ENCODE peak calls at places on chromosomes 4 and X, in four cellular contexts. One of them, this sample, is unnamed.
A peak's percentile ranks its signal among the peaks of the same experiment; 100 is the strongest.

GRCh38 chr4:40562208-40562607 is 67.5 kb downstream of the RBM47 start:
- DNase-seq in IMR-90: no peak
- DNase-seq in K562: no peak
- DNase-seq in H1: no peak
- DNase-seq in this sample: no peak

GRCh38 chrX:110317079-110317819 is 636 bp downstream of the AMMECR1 start:
- DNase-seq in IMR-90: no peak
- DNase-seq in K562: no peak
- DNase-seq in H1: no peak
- DNase-seq in this sample: peak; percentile 28

GRCh38 chr4:124713213-124713592 is 671 bp upstream of the ANKRD50 start:
- DNase-seq in IMR-90: peak; percentile 79
- DNase-seq in K562: peak; percentile 68
- DNase-seq in H1: peak; percentile 33
- DNase-seq in this sample: peak; percentile 63

GRCh38 chr4:72975488-72975784 is 94.1 kb downstream of the COX18 start:
- DNase-seq in IMR-90: peak; percentile 44
- DNase-seq in K562: no peak
- DNase-seq in H1: no peak
- DNase-seq in this sample: no peak

GRCh38 chr4:185726931-185727330 is 85.1 kb downstream of the SORBS2 start:
- DNase-seq in IMR-90: no peak
- DNase-seq in K562: no peak
- DNase-seq in H1: no peak
- DNase-seq in this sample: no peak

GRCh38 chr4:93174598-93174997 is 654.0 kb upstream of the ATOH1 start:
- DNase-seq in IMR-90: no peak
- DNase-seq in K562: no peak
- DNase-seq in H1: no peak
- DNase-seq in this sample: no peak

GRCh38 chr4:10045481-10045880 is 24.2 kb upstream of the SLC2A9 start:
- DNase-seq in IMR-90: peak; percentile 20
- DNase-seq in K562: no peak
- DNase-seq in H1: no peak
- DNase-seq in this sample: peak; percentile 60

GRCh38 chrX:3757510-3758025 is 44.1 kb upstream of the PRKX start:
- DNase-seq in IMR-90: no peak
- DNase-seq in K562: no peak
- DNase-seq in H1: no peak
- DNase-seq in this sample: no peak

GRCh38 chrX:11781734-11782370 is 23.8 kb downstream of the MSL3 start:
- DNase-seq in IMR-90: no peak
- DNase-seq in K562: no peak
- DNase-seq in H1: no peak
- DNase-seq in this sample: no peak

GRCh38 chr4:42655921-42656735 is 777 bp downstream of the ATP8A1 start:
- DNase-seq in IMR-90: no peak
- DNase-seq in K562: no peak
- DNase-seq in H1: no peak
- DNase-seq in this sample: no peak

GRCh38 chrX:15269618-15270521 is at the start of gene ASB9:
- DNase-seq in IMR-90: peak; percentile 34
- DNase-seq in K562: no peak
- DNase-seq in H1: no peak
- DNase-seq in this sample: peak; percentile 81

GRCh38 chrX:82721891-82722290 is 786.2 kb upstream of the POU3F4 start:
- DNase-seq in IMR-90: no peak
- DNase-seq in K562: no peak
- DNase-seq in H1: no peak
- DNase-seq in this sample: no peak

GRCh38 chr4:177367336-177367735 is 57.7 kb downstream of the NEIL3 start:
- DNase-seq in IMR-90: peak; percentile 52
- DNase-seq in K562: no peak
- DNase-seq in H1: no peak
- DNase-seq in this sample: peak; percentile 12

GRCh38 chr4:185820119-185821028 is 8.4 kb upstream of the SORBS2 start:
- DNase-seq in IMR-90: no peak
- DNase-seq in K562: no peak
- DNase-seq in H1: no peak
- DNase-seq in this sample: no peak

GRCh38 chrX:150372280-150372679 is 9.2 kb downstream of the MAMLD1 start:
- DNase-seq in IMR-90: no peak
- DNase-seq in K562: no peak
- DNase-seq in H1: no peak
- DNase-seq in this sample: no peak

GRCh38 chr4:80362578-80363181 is 27.1 kb downstream of the CFAP299 start:
- DNase-seq in IMR-90: peak; percentile 51
- DNase-seq in K562: no peak
- DNase-seq in H1: no peak
- DNase-seq in this sample: peak; percentile 19

GRCh38 chr4:57943672-57944071 is 833.5 kb upstream of the IGFBP7 start:
- DNase-seq in IMR-90: no peak
- DNase-seq in K562: no peak
- DNase-seq in H1: no peak
- DNase-seq in this sample: peak; percentile 1

GRCh38 chr4:155353923-155354540 is 22.7 kb downstream of the MAP9 start:
- DNase-seq in IMR-90: peak; percentile 46
- DNase-seq in K562: peak; percentile 22
- DNase-seq in H1: no peak
- DNase-seq in this sample: peak; percentile 14

GRCh38 chrX:135384161-135384836 is 37.4 kb upstream of the SMIM10L2A start:
- DNase-seq in IMR-90: no peak
- DNase-seq in K562: no peak
- DNase-seq in H1: no peak
- DNase-seq in this sample: no peak

GRCh38 chr4:8849266-8850073 is 22.2 kb downstream of the HMX1 start:
- DNase-seq in IMR-90: no peak
- DNase-seq in K562: no peak
- DNase-seq in H1: no peak
- DNase-seq in this sample: no peak

GRCh38 chr4:162506253-162506652 is 342.5 kb upstream of the FSTL5 start:
- DNase-seq in IMR-90: no peak
- DNase-seq in K562: no peak
- DNase-seq in H1: no peak
- DNase-seq in this sample: no peak

GRCh38 chrX:101550362-101550761 is at the start of gene ARMCX1:
- DNase-seq in IMR-90: peak; percentile 74
- DNase-seq in K562: no peak
- DNase-seq in H1: peak; percentile 23
- DNase-seq in this sample: peak; percentile 11

GRCh38 chr4:126899382-126899801 is 733.4 kb upstream of the INTU start:
- DNase-seq in IMR-90: peak; percentile 94
- DNase-seq in K562: no peak
- DNase-seq in H1: no peak
- DNase-seq in this sample: peak; percentile 1

GRCh38 chr4:16939178-16939577 is 40.7 kb upstream of the LDB2 start:
- DNase-seq in IMR-90: no peak
- DNase-seq in K562: no peak
- DNase-seq in H1: no peak
- DNase-seq in this sample: no peak

GRCh38 chr4:96352051-96352517 is 512.2 kb downstream of the PDHA2 start:
- DNase-seq in IMR-90: no peak
- DNase-seq in K562: no peak
- DNase-seq in H1: no peak
- DNase-seq in this sample: no peak

GRCh38 chr4:104966349-104967033 is 180.2 kb upstream of the TET2 start:
- DNase-seq in IMR-90: no peak
- DNase-seq in K562: no peak
- DNase-seq in H1: no peak
- DNase-seq in this sample: no peak

GRCh38 chr4:24517676-24518075 is 66.7 kb downstream of the DHX15 start:
- DNase-seq in IMR-90: no peak
- DNase-seq in K562: no peak
- DNase-seq in H1: no peak
- DNase-seq in this sample: no peak

GRCh38 chrX:21606037-21606436 is 52.1 kb downstream of the KLHL34 start:
- DNase-seq in IMR-90: peak; percentile 1
- DNase-seq in K562: no peak
- DNase-seq in H1: no peak
- DNase-seq in this sample: no peak

GRCh38 chrX:149504226-149504914 is 736 bp downstream of the IDS start:
- DNase-seq in IMR-90: no peak
- DNase-seq in K562: peak; percentile 53
- DNase-seq in H1: no peak
- DNase-seq in this sample: peak; percentile 78

GRCh38 chr4:70874268-70875156 is 27.7 kb upstream of the MOB1B start:
- DNase-seq in IMR-90: no peak
- DNase-seq in K562: no peak
- DNase-seq in H1: no peak
- DNase-seq in this sample: no peak

GRCh38 chr4:4753643-4754042 is 105.8 kb upstream of the MSX1 start:
- DNase-seq in IMR-90: no peak
- DNase-seq in K562: no peak
- DNase-seq in H1: no peak
- DNase-seq in this sample: no peak

GRCh38 chr4:4752025-4752424 is 107.4 kb upstream of the MSX1 start:
- DNase-seq in IMR-90: no peak
- DNase-seq in K562: no peak
- DNase-seq in H1: no peak
- DNase-seq in this sample: no peak

GRCh38 chr4:4755306-4755705 is 104.2 kb upstream of the MSX1 start:
- DNase-seq in IMR-90: no peak
- DNase-seq in K562: no peak
- DNase-seq in H1: no peak
- DNase-seq in this sample: no peak

GRCh38 chr4:4754641-4755040 is 104.8 kb upstream of the MSX1 start:
- DNase-seq in IMR-90: no peak
- DNase-seq in K562: no peak
- DNase-seq in H1: no peak
- DNase-seq in this sample: no peak

DNA sequence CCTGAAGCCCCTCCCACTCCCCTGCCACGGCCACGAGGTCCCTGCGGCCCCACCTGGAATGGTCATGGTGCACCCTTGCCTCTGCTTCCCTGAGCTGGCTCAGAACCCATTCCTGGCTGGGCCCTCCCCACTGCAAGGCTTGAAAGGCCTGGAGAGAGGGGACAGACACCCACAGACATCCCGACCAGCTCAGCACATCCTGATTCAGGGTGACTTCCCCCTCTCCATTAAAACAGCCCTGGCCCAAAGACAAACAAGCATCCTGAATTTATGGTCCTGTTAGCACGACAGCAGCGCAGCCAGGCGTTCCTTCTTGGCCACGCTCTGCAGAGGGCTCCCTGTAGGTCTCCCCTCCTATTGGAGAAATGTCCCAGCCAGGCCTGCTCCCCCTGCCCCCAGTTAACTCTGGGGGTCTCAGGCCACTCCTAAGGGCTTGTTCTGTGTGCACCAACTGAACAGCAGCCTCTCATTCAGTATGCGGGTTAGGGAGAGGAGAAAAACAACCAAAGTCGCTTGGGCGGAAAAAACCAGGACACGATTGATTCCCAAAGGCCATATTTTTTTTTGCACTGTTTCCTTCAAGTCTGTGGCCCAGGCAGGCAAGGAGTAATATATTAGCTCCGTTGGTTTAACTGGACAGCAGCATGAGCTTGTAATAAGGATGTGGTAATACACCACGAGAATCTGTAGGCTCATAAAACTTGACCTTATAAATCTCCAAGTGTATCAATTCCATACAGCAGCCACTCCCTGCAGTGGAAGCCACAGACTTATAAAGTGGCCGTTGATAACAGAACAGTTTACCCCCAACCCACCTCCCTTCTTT is 106.7 kb upstream of the MSX1 start:
- DNase-seq in IMR-90: no peak
- DNase-seq in K562: no peak
- DNase-seq in H1: no peak
- DNase-seq in this sample: no peak
- TF ChIP-seq MAFK in IMR-90: no peak
- TF ChIP-seq MAFK in K562: no peak
- TF ChIP-seq MAFK in H1: no peak
- TF ChIP-seq MAFK in this sample: no peak

GRCh38 chrX:152949114-152949513 is 44.8 kb downstream of the PNMA5 start:
- DNase-seq in IMR-90: no peak
- DNase-seq in K562: no peak
- DNase-seq in H1: no peak
- DNase-seq in this sample: no peak

GRCh38 chrX:152941328-152942111 is 43.7 kb downstream of the ZNF185 start:
- DNase-seq in IMR-90: peak; percentile 89
- DNase-seq in K562: peak; percentile 91
- DNase-seq in H1: peak; percentile 75
- DNase-seq in this sample: peak; percentile 94

GRCh38 chrX:152945021-152945979 is 47.4 kb downstream of the ZNF185 start:
- DNase-seq in IMR-90: no peak
- DNase-seq in K562: no peak
- DNase-seq in H1: no peak
- DNase-seq in this sample: no peak

GRCh38 chrX:152946681-152947080 is 47.2 kb downstream of the PNMA5 start:
- DNase-seq in IMR-90: no peak
- DNase-seq in K562: no peak
- DNase-seq in H1: no peak
- DNase-seq in this sample: no peak

GRCh38 chrX:152943826-152944225 is 46.0 kb downstream of the ZNF185 start:
- DNase-seq in IMR-90: no peak
- DNase-seq in K562: no peak
- DNase-seq in H1: no peak
- DNase-seq in this sample: no peak
- TF ChIP-seq MAFK in IMR-90: no peak
- TF ChIP-seq MAFK in K562: no peak
- TF ChIP-seq MAFK in H1: no peak
- TF ChIP-seq MAFK in this sample: no peak

DNA sequence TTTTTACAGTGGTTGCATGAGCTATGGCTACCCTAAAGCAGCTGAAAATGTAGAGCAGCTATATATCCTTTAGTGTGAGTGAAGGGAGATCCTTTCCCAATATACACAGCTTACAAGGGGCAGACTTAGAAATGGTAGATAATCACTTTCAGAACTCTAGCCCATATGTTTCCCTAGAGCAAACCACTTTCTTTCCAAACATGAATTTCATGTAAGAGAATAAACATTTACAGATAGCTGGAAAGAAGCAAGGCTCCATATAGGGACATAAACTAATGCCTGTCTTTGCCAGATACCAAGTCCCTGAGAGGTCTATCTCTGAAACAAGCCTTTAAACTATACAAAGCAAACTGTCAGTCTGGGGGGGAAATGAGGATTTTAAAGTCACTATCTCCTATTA is 73.8 kb downstream of the TMEM156 start:
- DNase-seq in IMR-90: peak; percentile 87
- DNase-seq in K562: no peak
- DNase-seq in H1: no peak
- DNase-seq in this sample: no peak
- TF ChIP-seq MAFK in IMR-90: no peak
- TF ChIP-seq MAFK in K562: no peak
- TF ChIP-seq MAFK in H1: no peak
- TF ChIP-seq MAFK in this sample: no peak

GRCh38 chr4:14025093-14025492 is 397.6 kb upstream of the BOD1L1 start:
- DNase-seq in IMR-90: no peak
- DNase-seq in K562: no peak
- DNase-seq in H1: no peak
- DNase-seq in this sample: no peak

GRCh38 chr4:14023036-14023435 is 395.5 kb upstream of the BOD1L1 start:
- DNase-seq in IMR-90: peak; percentile 39
- DNase-seq in K562: no peak
- DNase-seq in H1: no peak
- DNase-seq in this sample: no peak

GRCh38 chr4:14025891-14026290 is 398.4 kb upstream of the BOD1L1 start:
- DNase-seq in IMR-90: no peak
- DNase-seq in K562: no peak
- DNase-seq in H1: no peak
- DNase-seq in this sample: no peak

GRCh38 chr4:14023901-14024300 is 396.4 kb upstream of the BOD1L1 start:
- DNase-seq in IMR-90: no peak
- DNase-seq in K562: no peak
- DNase-seq in H1: no peak
- DNase-seq in this sample: no peak

GRCh38 chr4:14022428-14022827 is 394.9 kb upstream of the BOD1L1 start:
- DNase-seq in IMR-90: peak; percentile 50
- DNase-seq in K562: no peak
- DNase-seq in H1: no peak
- DNase-seq in this sample: no peak
- TF ChIP-seq MAFK in IMR-90: no peak
- TF ChIP-seq MAFK in K562: no peak
- TF ChIP-seq MAFK in H1: no peak
- TF ChIP-seq MAFK in this sample: no peak

This sample was measured in A549.